ENCODE peak calls at places on chromosomes 5 and 9, in five cellular contexts. Y is NCI-H748 treated with DMSO at 0.1 percent for 48 hours; U is A549; A is activated effector memory CD4-positive, alpha-beta T cell treated with anti-CD3 and anti-CD28 coated beads, Interleukin-2, amount 50 U/mL, for 16 hours; Q is endodermal cell. T is an unnamed sample.

GRCh38 chr5:76556511-76557221 is 66.5 kb downstream of the F2RL2 start:
- DNase-seq in Y (no peak), U (no peak), A (no peak), Q (no peak), T (no peak)

GRCh38 chr5:105506692-105507277 is 1944.2 kb upstream of the NUDT12 start:
- DNase-seq in Y (no peak), U (peak; percentile 18), A (no peak), Q (peak; percentile 79), T (no peak)

GRCh38 chr5:101929628-101930027 is 366.5 kb downstream of the SLCO4C1 start:
- DNase-seq in Y (no peak), U (no peak), A (no peak), Q (no peak), T (no peak)

GRCh38 chr9:120904061-120904998 is 22.3 kb downstream of the TRAF1 start:
- DNase-seq in Y (no peak), U (no peak), A (peak; percentile 86), Q (no peak), T (no peak)

GRCh38 chr5:1017056-1017455 is 8.5 kb downstream of the NKD2 start:
- DNase-seq in Y (no peak), U (no peak), A (no peak), Q (no peak), T (no peak)

GRCh38 chr5:66362676-66363075 is 218.6 kb downstream of the SREK1 start:
- DNase-seq in Y (no peak), U (no peak), A (no peak), Q (peak; percentile 13), T (no peak)

GRCh38 chr5:90792725-90793124 is 234.1 kb downstream of the ADGRV1 start:
- DNase-seq in Y (no peak), U (no peak), A (no peak), Q (no peak), T (no peak)

GRCh38 chr5:115571441-115571878 is 26.9 kb upstream of the FEM1C start:
- DNase-seq in Y (no peak), U (no peak), A (no peak), Q (peak; percentile 65), T (peak; percentile 69)

GRCh38 chr5:79864364-79864763 is 126.7 kb downstream of the MTX3 start:
- DNase-seq in Y (no peak), U (no peak), A (no peak), Q (no peak), T (no peak)

GRCh38 chr5:74124826-74125225 is 498.8 kb downstream of the ARHGEF28 start:
- DNase-seq in Y (peak; percentile 71), U (no peak), A (no peak), Q (no peak), T (no peak)

GRCh38 chr5:172910828-172911627 is 48.2 kb upstream of the RPL26L1 start:
- DNase-seq in Y (no peak), U (peak; percentile 96), A (no peak), Q (peak; percentile 71), T (peak; percentile 59)

GRCh38 chr9:36597412-36598178 is 24.9 kb downstream of the MELK start:
- DNase-seq in Y (no peak), U (peak; percentile 73), A (no peak), Q (peak; percentile 46), T (peak; percentile 8)

GRCh38 chr5:140073296-140073695 is 30.2 kb upstream of the NRG2 start:
- DNase-seq in Y (peak; percentile 0), U (no peak), A (no peak), Q (no peak), T (no peak)

GRCh38 chr9:124357591-124358361 is 57.5 kb downstream of the PSMB7 start:
- DNase-seq in Y (no peak), U (no peak), A (peak; percentile 61), Q (peak; percentile 71), T (no peak)

GRCh38 chr5:41869150-41869738 is 981 bp downstream of the OXCT1 start:
- DNase-seq in Y (peak; percentile 80), U (no peak), A (peak; percentile 73), Q (no peak), T (no peak)

GRCh38 chr5:61575103-61575502 is 243.0 kb downstream of the ZSWIM6 start:
- DNase-seq in Y (no peak), U (peak; percentile 26), A (no peak), Q (no peak), T (no peak)

GRCh38 chr9:89011683-89012082 is 20.4 kb downstream of the S1PR3 start:
- DNase-seq in Y (no peak), U (no peak), A (no peak), Q (no peak), T (no peak)

GRCh38 chr5:115946655-115947054 is 15.6 kb upstream of the LVRN start:
- DNase-seq in Y (no peak), U (peak; percentile 10), A (no peak), Q (no peak), T (no peak)

GRCh38 chr9:98514841-98515240 is 193.9 kb downstream of the GABBR2 start:
- DNase-seq in Y (no peak), U (no peak), A (no peak), Q (no peak), T (no peak)

GRCh38 chr9:91127653-91128052 is 234.1 kb downstream of the AUH start:
- DNase-seq in Y (no peak), U (no peak), A (no peak), Q (no peak), T (no peak)

GRCh38 chr9:98994226-98995058 is 50.7 kb downstream of the COL15A1 start:
- DNase-seq in Y (no peak), U (peak; percentile 16), A (no peak), Q (peak; percentile 7), T (no peak)

GRCh38 chr9:22008662-22009562 is at the start of gene CDKN2B:
- DNase-seq in Y (peak; percentile 90), U (no peak), A (peak; percentile 90), Q (peak; percentile 98), T (peak; percentile 81)

GRCh38 chr9:125701351-125701750 is 5.7 kb downstream of the MAPKAP1 start:
- DNase-seq in Y (no peak), U (no peak), A (no peak), Q (peak; percentile 63), T (no peak)

GRCh38 chr5:1789838-1790462 is 9.7 kb downstream of the MRPL36 start:
- DNase-seq in Y (no peak), U (no peak), A (no peak), Q (no peak), T (no peak)

GRCh38 chr9:116501871-116502270 is 185.2 kb upstream of the TRIM32 start:
- DNase-seq in Y (no peak), U (peak; percentile 66), A (no peak), Q (no peak), T (no peak)

GRCh38 chr5:72364961-72365360 is 44.8 kb downstream of the PTCD2 start:
- DNase-seq in Y (no peak), U (no peak), A (no peak), Q (no peak), T (no peak)

GRCh38 chr5:143322931-143323330 is 80.6 kb downstream of the NR3C1 start:
- DNase-seq in Y (no peak), U (no peak), A (no peak), Q (no peak), T (no peak)

GRCh38 chr5:144510845-144511580 is 340.3 kb downstream of the KCTD16 start:
- DNase-seq in Y (no peak), U (no peak), A (no peak), Q (no peak), T (no peak)

GRCh38 chr5:54518146-54519082 is 855 bp downstream of the SNX18 start:
- DNase-seq in Y (peak; percentile 35), U (peak; percentile 17), A (peak; percentile 85), Q (peak; percentile 82), T (no peak)

GRCh38 chr9:129270903-129271431 is 92.9 kb upstream of the IER5L start:
- DNase-seq in Y (no peak), U (no peak), A (no peak), Q (peak; percentile 34), T (no peak)

GRCh38 chr5:88772831-88773230 is 110.2 kb downstream of the MEF2C start:
- DNase-seq in Y (no peak), U (no peak), A (no peak), Q (no peak), T (no peak)